ENCODE peak calls at places on chromosomes 11 and 22, in seven cellular contexts. K, I, C, B, O, X and G are unnamed samples. For H3K27me3, the result is how much of the 10 kb centered on the place peaks cover.

GRCh38 chr11:98155696-98156095 is 865.1 kb upstream of the CNTN5 start:
- DNase-seq in K (no peak), I (no peak), C (no peak), B (no peak), O (no peak), X (no peak), G (no peak)

GRCh38 chr11:15430381-15430780 is 315.7 kb downstream of the INSC start:
- DNase-seq in K (no peak), I (no peak), C (no peak), B (no peak), O (no peak), X (no peak), G (no peak)

GRCh38 chr22:25085930-25086901 is 113.4 kb upstream of the CRYBB3 start:
- DNase-seq in K (peak), I (peak), C (peak), B (peak), O (peak), X (peak), G (no peak)

GRCh38 chr11:84780689-84781293 is 846.4 kb downstream of the DLG2 start:
- DNase-seq in K (no peak), I (peak), C (no peak), B (no peak), O (peak), X (no peak), G (peak)

GRCh38 chr22:29043906-29044575 is 17.6 kb downstream of the C22orf31 start:
- DNase-seq in K (no peak), I (peak), C (no peak), B (no peak), O (peak), X (no peak), G (no peak)

GRCh38 chr11:111845256-111846028 is 25.9 kb downstream of the ALG9 start:
- DNase-seq in K (no peak), I (no peak), C (no peak), B (no peak), O (no peak), X (no peak), G (no peak)

GRCh38 chr11:120208777-120209176 is 2.1 kb upstream of the OAF start:
- DNase-seq in K (peak), I (peak), C (no peak), B (peak), O (peak), X (no peak), G (no peak)

GRCh38 chr11:126484266-126484665 is 128.8 kb downstream of the ST3GAL4 start:
- DNase-seq in K (no peak), I (peak), C (no peak), B (no peak), O (peak), X (no peak), G (no peak)

GRCh38 chr22:44338183-44338812 is 25.5 kb upstream of the SHISAL1 start:
- DNase-seq in K (peak), I (no peak), C (peak), B (no peak), O (no peak), X (no peak), G (no peak)

GRCh38 chr11:1541474-1542204 is 30.4 kb downstream of the DUSP8 start:
- DNase-seq in K (no peak), I (no peak), C (no peak), B (no peak), O (no peak), X (no peak), G (no peak)
- H3K27me3 ChIP-seq in K (under half), I (under half), C (under half), B (under half), O (under half), X (under half), G (under half)

DNA sequence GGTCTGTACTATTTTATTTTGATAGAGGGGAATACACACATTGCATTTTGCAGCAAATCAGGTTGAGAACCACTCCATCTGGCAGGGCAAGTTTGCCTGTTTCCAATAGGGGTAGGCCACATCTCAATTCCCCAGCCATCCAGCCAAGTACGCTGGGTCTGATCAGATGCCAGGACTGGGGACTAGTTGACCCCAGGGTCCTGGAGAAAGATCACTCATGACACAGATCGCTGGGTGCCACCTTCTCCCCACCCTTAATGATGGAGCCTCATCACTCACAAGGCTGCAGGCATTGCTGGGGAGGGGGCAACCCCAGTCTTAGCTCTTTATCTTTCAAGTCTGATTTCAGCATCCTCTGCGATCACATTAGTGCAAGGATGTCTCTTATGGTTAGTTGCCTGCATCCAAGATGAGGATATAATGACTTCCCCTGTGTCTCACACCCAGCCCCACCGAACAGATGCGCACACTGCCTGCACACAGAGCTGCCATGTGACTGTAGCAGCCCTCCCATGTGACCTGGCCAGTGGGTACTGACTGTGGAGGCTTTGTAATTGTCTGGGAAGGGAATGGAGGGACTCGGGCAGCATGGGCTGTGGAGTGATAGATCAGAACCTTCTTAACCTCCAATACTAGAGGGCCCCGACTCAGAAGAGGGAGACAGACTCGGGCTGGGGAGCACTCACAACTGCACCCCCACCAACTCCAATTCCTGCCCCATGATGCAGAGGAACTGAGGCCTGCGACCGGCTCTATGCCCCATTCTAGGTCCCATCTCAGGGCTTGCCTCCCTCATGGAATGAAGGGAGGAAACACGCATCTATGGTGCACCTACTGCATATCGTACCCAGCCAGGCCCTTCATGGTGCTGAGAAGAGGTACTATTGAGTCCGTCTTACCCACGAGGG is 155.8 kb downstream of the DSCAML1 start:
- DNase-seq in K (no peak), I (no peak), C (no peak), B (no peak), O (no peak), X (peak), G (no peak)
- H3K27me3 ChIP-seq in K (under half), I (under half), C (under half), B (under half), O (under half), X (under half), G (under half)

GRCh38 chr11:63896071-63896470 is 20.9 kb downstream of the RCOR2 start:
- DNase-seq in K (no peak), I (no peak), C (no peak), B (no peak), O (no peak), X (no peak), G (no peak)
- H3K27me3 ChIP-seq in K (under half), I (under half), C (under half), B (under half), O (under half), X (under half), G (under half)

GRCh38 chr11:12090061-12090572 is 20.3 kb upstream of the MICAL2 start:
- DNase-seq in K (no peak), I (peak), C (no peak), B (peak), O (peak), X (no peak), G (no peak)
- H3K27me3 ChIP-seq in K (under half), I (under half), C (under half), B (under half), O (under half), X (under half), G (under half)

DNA sequence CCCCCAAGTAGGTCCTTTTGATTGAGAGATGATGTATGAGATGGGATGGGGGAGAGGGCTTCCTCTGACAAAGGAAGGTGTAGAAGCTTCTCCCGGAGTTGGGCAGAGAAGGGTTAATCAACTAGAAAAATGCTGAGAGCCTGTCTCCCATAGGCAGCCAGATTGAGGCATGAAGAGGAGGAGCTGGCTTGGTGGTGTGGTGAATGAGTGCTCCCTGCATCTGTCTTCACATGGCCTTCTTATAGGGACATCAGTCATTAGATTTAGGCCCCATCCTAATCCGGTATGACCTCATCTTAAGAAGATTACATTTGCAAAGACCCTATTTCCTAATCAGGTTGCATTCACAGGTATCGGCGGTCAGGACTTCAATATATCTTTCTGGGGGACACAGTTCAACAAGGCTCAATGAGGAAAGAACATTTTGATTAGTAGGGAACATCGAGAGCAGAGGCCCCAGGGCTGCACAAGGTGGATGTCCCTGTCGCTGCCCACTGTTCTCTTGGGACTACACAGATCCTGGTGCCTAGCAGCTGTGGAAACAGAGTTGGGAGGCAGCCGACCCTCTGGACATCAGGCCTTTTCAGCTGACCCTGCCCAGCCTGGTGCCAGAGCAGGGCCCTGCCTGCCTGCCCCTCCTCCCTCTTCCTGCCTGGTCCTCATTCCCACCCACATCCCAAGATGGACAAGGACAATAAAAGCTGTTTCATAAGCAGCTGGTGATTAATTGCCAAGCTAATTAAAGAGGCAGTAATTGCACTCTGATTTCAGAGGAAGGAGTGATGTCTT is 60.9 kb downstream of the NFAM1 start:
- DNase-seq in K (no peak), I (no peak), C (no peak), B (no peak), O (no peak), X (no peak), G (no peak)
- H3K27me3 ChIP-seq in K (under half), I (under half), C (under half), B (under half), O (under half), X (under half), G (under half)

GRCh38 chr22:37306494-37306829 is 24.2 kb downstream of the CYTH4 start:
- DNase-seq in K (no peak), I (no peak), C (no peak), B (no peak), O (no peak), X (no peak), G (no peak)
- H3K27me3 ChIP-seq in K (under half), I (under half), C (under half), B (under half), O (under half), X (under half), G (under half)

GRCh38 chr22:48098936-48099245 is 1336.4 kb downstream of the TBC1D22A start:
- DNase-seq in K (no peak), I (no peak), C (no peak), B (no peak), O (no peak), X (peak), G (no peak)

GRCh38 chr22:48100685-48101417 is 1338.4 kb downstream of the TBC1D22A start:
- DNase-seq in K (no peak), I (no peak), C (no peak), B (no peak), O (no peak), X (peak), G (no peak)

GRCh38 chr22:48099251-48099650 is 1336.8 kb downstream of the TBC1D22A start:
- DNase-seq in K (no peak), I (no peak), C (no peak), B (no peak), O (no peak), X (peak), G (no peak)

GRCh38 chr22:48098243-48098935 is 1335.9 kb downstream of the TBC1D22A start:
- DNase-seq in K (no peak), I (no peak), C (no peak), B (no peak), O (no peak), X (no peak), G (no peak)

GRCh38 chr22:48099671-48100070 is 1337.2 kb downstream of the TBC1D22A start:
- DNase-seq in K (no peak), I (no peak), C (no peak), B (no peak), O (no peak), X (peak), G (no peak)
- H3K27me3 ChIP-seq in K (under half), I (under half), C (half or more), B (under half), O (under half), X (under half), G (under half)